ENCODE peak calls at places on chromosomes 12 and 14, in seven cellular contexts. One of them, this sample, is unnamed.

GRCh38 chr14:92105073-92105844 is 1.1 kb downstream of the ATXN3 start:
- DNase-seq in endothelial cell: no peak
- DNase-seq in lung: no peak
- DNase-seq in colonic mucosa: no peak
- DNase-seq in GM06990: no peak
- DNase-seq in GM13977: no peak
- DNase-seq in epithelial cell of esophagus: peak
- DNase-seq in this sample: peak

GRCh38 chr12:29382251-29382650 is 1.3 kb upstream of the ERGIC2 start:
- DNase-seq in GM13977: no peak
- DNase-seq in endothelial cell: no peak
- DNase-seq in GM06990: no peak
- DNase-seq in colonic mucosa: no peak
- DNase-seq in epithelial cell of esophagus: no peak
- DNase-seq in lung: no peak
- DNase-seq in this sample: no peak

GRCh38 chr12:91985002-91985767 is 160.5 kb downstream of the BTG1 start:
- DNase-seq in GM13977: no peak
- DNase-seq in GM06990: no peak
- DNase-seq in epithelial cell of esophagus: no peak
- DNase-seq in colonic mucosa: no peak
- DNase-seq in endothelial cell: no peak
- DNase-seq in lung: no peak
- DNase-seq in this sample: peak

GRCh38 chr14:97402279-97402678 is 605.1 kb downstream of the VRK1 start:
- DNase-seq in epithelial cell of esophagus: no peak
- DNase-seq in lung: no peak
- DNase-seq in GM13977: no peak
- DNase-seq in endothelial cell: no peak
- DNase-seq in colonic mucosa: peak
- DNase-seq in GM06990: no peak
- DNase-seq in this sample: no peak

GRCh38 chr14:61559641-61560201 is 135.6 kb upstream of the HIF1A start:
- DNase-seq in epithelial cell of esophagus: no peak
- DNase-seq in colonic mucosa: no peak
- DNase-seq in GM06990: no peak
- DNase-seq in lung: no peak
- DNase-seq in GM13977: no peak
- DNase-seq in endothelial cell: no peak
- DNase-seq in this sample: no peak

GRCh38 chr12:67909091-67909531 is 80.1 kb upstream of the IFNG-AS1 start:
- DNase-seq in GM06990: no peak
- DNase-seq in epithelial cell of esophagus: no peak
- DNase-seq in GM13977: no peak
- DNase-seq in lung: no peak
- DNase-seq in colonic mucosa: no peak
- DNase-seq in endothelial cell: no peak
- DNase-seq in this sample: peak

GRCh38 chr12:7588703-7589329 is 76.9 kb downstream of the APOBEC1 start:
- DNase-seq in colonic mucosa: peak
- DNase-seq in lung: peak
- DNase-seq in GM13977: peak
- DNase-seq in GM06990: no peak
- DNase-seq in epithelial cell of esophagus: peak
- DNase-seq in endothelial cell: peak
- DNase-seq in this sample: peak

GRCh38 chr14:72613196-72613974 is 280.5 kb downstream of the DPF3 start:
- DNase-seq in lung: no peak
- DNase-seq in GM13977: no peak
- DNase-seq in GM06990: no peak
- DNase-seq in epithelial cell of esophagus: peak
- DNase-seq in colonic mucosa: peak
- DNase-seq in endothelial cell: no peak
- DNase-seq in this sample: no peak

GRCh38 chr14:100988411-100988900 is 84.9 kb upstream of the RTL1 start:
- DNase-seq in GM13977: no peak
- DNase-seq in epithelial cell of esophagus: peak
- DNase-seq in endothelial cell: no peak
- DNase-seq in lung: no peak
- DNase-seq in GM06990: no peak
- DNase-seq in colonic mucosa: no peak
- DNase-seq in this sample: no peak

GRCh38 chr14:91164676-91165075 is 50.8 kb downstream of the DGLUCY start:
- DNase-seq in epithelial cell of esophagus: peak
- DNase-seq in colonic mucosa: peak
- DNase-seq in GM13977: no peak
- DNase-seq in endothelial cell: no peak
- DNase-seq in GM06990: no peak
- DNase-seq in lung: peak
- DNase-seq in this sample: no peak

GRCh38 chr14:74942608-74943007 is 12.8 kb downstream of the PGF start:
- DNase-seq in colonic mucosa: no peak
- DNase-seq in endothelial cell: no peak
- DNase-seq in lung: no peak
- DNase-seq in GM06990: peak
- DNase-seq in epithelial cell of esophagus: no peak
- DNase-seq in GM13977: no peak
- DNase-seq in this sample: no peak

GRCh38 chr12:52903855-52904508 is 894 bp downstream of the KRT8 start:
- DNase-seq in endothelial cell: peak
- DNase-seq in epithelial cell of esophagus: no peak
- DNase-seq in colonic mucosa: peak
- DNase-seq in GM06990: peak
- DNase-seq in GM13977: peak
- DNase-seq in lung: peak
- DNase-seq in this sample: no peak

GRCh38 chr12:65616022-65616421 is 208.3 kb upstream of the HMGA2 start:
- DNase-seq in endothelial cell: no peak
- DNase-seq in GM13977: no peak
- DNase-seq in epithelial cell of esophagus: no peak
- DNase-seq in colonic mucosa: no peak
- DNase-seq in GM06990: no peak
- DNase-seq in lung: no peak
- DNase-seq in this sample: no peak

GRCh38 chr14:30345511-30345910 is 213.4 kb upstream of the G2E3 start:
- DNase-seq in epithelial cell of esophagus: no peak
- DNase-seq in endothelial cell: no peak
- DNase-seq in lung: no peak
- DNase-seq in colonic mucosa: no peak
- DNase-seq in GM13977: no peak
- DNase-seq in GM06990: no peak
- DNase-seq in this sample: no peak

GRCh38 chr14:33237102-33237501 is 298.4 kb downstream of the NPAS3 start:
- DNase-seq in GM13977: no peak
- DNase-seq in colonic mucosa: no peak
- DNase-seq in lung: no peak
- DNase-seq in endothelial cell: no peak
- DNase-seq in epithelial cell of esophagus: no peak
- DNase-seq in GM06990: no peak
- DNase-seq in this sample: no peak

GRCh38 chr12:52425466-52425865 is 8.7 kb downstream of the KRT75 start:
- DNase-seq in colonic mucosa: no peak
- DNase-seq in GM06990: no peak
- DNase-seq in epithelial cell of esophagus: no peak
- DNase-seq in endothelial cell: no peak
- DNase-seq in lung: no peak
- DNase-seq in GM13977: no peak
- DNase-seq in this sample: no peak

GRCh38 chr12:19850341-19851065 is 411.2 kb downstream of the AEBP2 start:
- DNase-seq in epithelial cell of esophagus: no peak
- DNase-seq in GM06990: no peak
- DNase-seq in GM13977: no peak
- DNase-seq in lung: no peak
- DNase-seq in endothelial cell: no peak
- DNase-seq in colonic mucosa: no peak
- DNase-seq in this sample: peak

GRCh38 chr14:63039800-63040380 is 5.4 kb downstream of the KCNH5 start:
- DNase-seq in epithelial cell of esophagus: peak
- DNase-seq in lung: no peak
- DNase-seq in GM13977: no peak
- DNase-seq in endothelial cell: no peak
- DNase-seq in GM06990: no peak
- DNase-seq in colonic mucosa: no peak
- DNase-seq in this sample: peak

GRCh38 chr12:42936991-42937390 is 347.4 kb upstream of the PRICKLE1 start:
- DNase-seq in GM06990: no peak
- DNase-seq in colonic mucosa: no peak
- DNase-seq in endothelial cell: no peak
- DNase-seq in lung: no peak
- DNase-seq in GM13977: no peak
- DNase-seq in epithelial cell of esophagus: no peak
- DNase-seq in this sample: no peak

GRCh38 chr12:53068811-53069585 is 10.2 kb downstream of the SPRYD3 start:
- DNase-seq in GM13977: no peak
- DNase-seq in endothelial cell: no peak
- DNase-seq in lung: no peak
- DNase-seq in GM06990: no peak
- DNase-seq in colonic mucosa: no peak
- DNase-seq in epithelial cell of esophagus: no peak
- DNase-seq in this sample: no peak

GRCh38 chr12:113196996-113197395 is 11.5 kb downstream of the RITA1 start:
- DNase-seq in lung: peak
- DNase-seq in GM13977: peak
- DNase-seq in endothelial cell: peak
- DNase-seq in colonic mucosa: peak
- DNase-seq in epithelial cell of esophagus: peak
- DNase-seq in GM06990: peak
- DNase-seq in this sample: peak
- TF ChIP-seq CTCF in lung: peak
- TF ChIP-seq CTCF in GM13977: peak
- TF ChIP-seq CTCF in endothelial cell: peak
- TF ChIP-seq CTCF in colonic mucosa: peak
- TF ChIP-seq CTCF in epithelial cell of esophagus: peak
- TF ChIP-seq CTCF in GM06990: peak
- TF ChIP-seq CTCF in this sample: peak

DNA sequence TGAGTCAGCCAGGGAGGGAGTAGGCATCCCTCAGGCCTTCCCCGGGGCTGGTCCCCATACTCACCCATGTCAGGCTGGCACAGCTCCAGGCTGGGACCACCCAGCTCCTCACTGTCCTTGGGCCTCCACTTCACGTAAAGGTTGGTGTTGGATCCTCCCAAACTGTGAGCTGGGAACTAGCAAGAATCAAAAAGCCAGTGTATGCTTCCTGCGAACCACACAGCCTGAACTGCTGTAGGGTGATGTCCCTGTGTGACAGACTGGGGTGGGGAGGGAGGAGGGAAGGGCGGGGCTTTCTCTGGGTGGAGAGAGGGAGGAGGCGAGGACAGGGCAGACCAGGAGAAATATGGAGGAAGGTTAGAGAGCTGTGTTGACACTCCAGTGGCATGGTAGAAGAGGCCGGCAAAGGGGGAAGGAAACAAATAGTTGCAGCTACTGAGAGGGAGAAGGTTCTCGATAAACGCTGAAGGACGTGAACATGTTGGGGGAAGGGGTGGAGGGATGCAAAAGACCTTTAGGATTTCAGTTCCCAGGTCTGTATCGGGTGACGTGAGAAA is 6.1 kb upstream of the BAZ2A start:
- DNase-seq in GM06990: peak
- DNase-seq in lung: peak
- DNase-seq in endothelial cell: peak
- DNase-seq in colonic mucosa: peak
- DNase-seq in epithelial cell of esophagus: peak
- DNase-seq in GM13977: peak
- DNase-seq in this sample: peak
- TF ChIP-seq CTCF in GM06990: no peak
- TF ChIP-seq CTCF in lung: no peak
- TF ChIP-seq CTCF in endothelial cell: no peak
- TF ChIP-seq CTCF in colonic mucosa: no peak
- TF ChIP-seq CTCF in epithelial cell of esophagus: no peak
- TF ChIP-seq CTCF in GM13977: no peak
- TF ChIP-seq CTCF in this sample: no peak

GRCh38 chr12:120468846-120469449 is 600 bp downstream of the SRSF9 start:
- DNase-seq in endothelial cell: peak
- DNase-seq in GM13977: peak
- DNase-seq in colonic mucosa: peak
- DNase-seq in epithelial cell of esophagus: no peak
- DNase-seq in GM06990: no peak
- DNase-seq in lung: peak
- DNase-seq in this sample: peak

GRCh38 chr12:120470150-120470817 is 736 bp upstream of the SRSF9 start:
- DNase-seq in colonic mucosa: peak
- DNase-seq in epithelial cell of esophagus: peak
- DNase-seq in GM13977: no peak
- DNase-seq in endothelial cell: no peak
- DNase-seq in GM06990: no peak
- DNase-seq in lung: no peak
- DNase-seq in this sample: no peak

GRCh38 chr12:120468271-120468845 is 1.2 kb downstream of the SRSF9 start:
- DNase-seq in GM06990: peak
- DNase-seq in GM13977: peak
- DNase-seq in lung: peak
- DNase-seq in epithelial cell of esophagus: peak
- DNase-seq in colonic mucosa: peak
- DNase-seq in endothelial cell: peak
- DNase-seq in this sample: peak

GRCh38 chr12:120467439-120467838 is 2.1 kb downstream of the SRSF9 start:
- DNase-seq in GM13977: no peak
- DNase-seq in colonic mucosa: no peak
- DNase-seq in GM06990: no peak
- DNase-seq in epithelial cell of esophagus: no peak
- DNase-seq in lung: no peak
- DNase-seq in endothelial cell: no peak
- DNase-seq in this sample: no peak

GRCh38 chr12:120469450-120470149 is at the start of gene SRSF9:
- DNase-seq in GM06990: peak
- DNase-seq in epithelial cell of esophagus: peak
- DNase-seq in colonic mucosa: peak
- DNase-seq in endothelial cell: peak
- DNase-seq in lung: peak
- DNase-seq in GM13977: peak
- DNase-seq in this sample: peak
- TF ChIP-seq CTCF in GM06990: peak
- TF ChIP-seq CTCF in epithelial cell of esophagus: peak
- TF ChIP-seq CTCF in colonic mucosa: peak
- TF ChIP-seq CTCF in endothelial cell: peak
- TF ChIP-seq CTCF in lung: peak
- TF ChIP-seq CTCF in GM13977: peak
- TF ChIP-seq CTCF in this sample: peak

DNA sequence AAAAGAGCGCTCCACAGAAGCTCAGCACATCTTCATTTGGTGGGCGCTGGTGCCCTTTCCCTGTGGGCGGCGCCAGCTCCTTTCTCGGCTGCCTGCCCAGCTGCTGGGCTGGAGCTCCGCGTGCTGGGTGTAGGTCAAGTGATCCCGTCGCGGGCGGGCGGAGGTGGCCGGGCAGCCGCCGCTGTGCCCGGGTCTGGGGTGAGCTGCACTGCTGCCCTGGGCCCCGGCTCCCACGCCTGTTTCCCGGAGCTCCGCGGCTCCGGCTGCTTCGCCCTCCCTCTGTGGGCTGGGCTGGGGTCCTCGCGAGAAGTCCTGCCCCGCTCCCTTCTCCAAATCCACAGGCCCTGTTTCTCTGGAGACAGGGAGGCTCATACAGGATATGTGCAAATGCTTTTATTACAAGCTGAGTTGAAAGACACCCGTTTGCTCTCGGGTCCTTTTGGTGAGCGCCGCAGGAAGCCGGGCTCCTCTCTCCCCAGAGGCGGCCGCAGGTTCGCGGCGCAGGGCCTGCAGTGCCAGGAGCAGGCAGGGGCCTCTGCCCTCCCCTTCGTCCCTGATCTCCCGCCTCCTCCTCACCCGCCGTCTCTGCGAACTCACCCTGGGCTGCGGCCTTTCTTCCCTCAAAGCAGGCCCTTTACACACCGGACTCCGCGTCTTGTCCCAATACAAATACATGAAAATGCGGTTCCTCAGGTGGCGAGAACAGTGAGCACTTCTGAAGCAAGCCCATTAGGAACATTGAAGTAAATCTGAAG is 67.8 kb upstream of the CAPRIN2 start:
- DNase-seq in epithelial cell of esophagus: peak
- DNase-seq in GM13977: peak
- DNase-seq in lung: peak
- DNase-seq in colonic mucosa: peak
- DNase-seq in endothelial cell: peak
- DNase-seq in GM06990: peak
- DNase-seq in this sample: no peak
- TF ChIP-seq CTCF in epithelial cell of esophagus: no peak
- TF ChIP-seq CTCF in GM13977: no peak
- TF ChIP-seq CTCF in lung: no peak
- TF ChIP-seq CTCF in colonic mucosa: no peak
- TF ChIP-seq CTCF in endothelial cell: no peak
- TF ChIP-seq CTCF in GM06990: no peak
- TF ChIP-seq CTCF in this sample: no peak

This sample was measured in HFFc6.